ENCODE peak calls at places on chromosomes 16 and 17, in seven cellular contexts. Q is activated T-helper 9 cell treated with anti-CD3 and anti-CD28 coated beads, Interleukin-2, amount 50 U/mL, for 16 hours; H is lung microvascular endothelial cell; J is stimulated activated CD8-positive, alpha-beta memory T cell treated with anti-CD3 and anti-CD28 coated beads, Interleukin-7, amount 100 ng/mL, for 1 hour; Z is dorsolateral prefrontal cortex; Y is AG04450; U is ELR. X is an unnamed sample.

GRCh38 chr16:47978491-47979490 is 177.0 kb downstream of the ABCC12 start:
- DNase-seq in Q (no peak), H (no peak), J (no peak), Z (no peak), Y (no peak), U (no peak), X (no peak)

GRCh38 chr16:49621240-49622083 is 234.4 kb downstream of the ZNF423 start:
- DNase-seq in Q (no peak), H (no peak), J (no peak), Z (no peak), Y (no peak), U (no peak), X (no peak)

GRCh38 chr16:54422569-54422978 is 136.0 kb upstream of the IRX3 start:
- DNase-seq in Q (no peak), H (no peak), J (no peak), Z (no peak), Y (no peak), U (peak; percentile 57), X (no peak)

GRCh38 chr17:58325976-58326468 is 2.6 kb downstream of the TSPOAP1 start:
- DNase-seq in Q (no peak), H (no peak), J (no peak), Z (peak; percentile 51), Y (no peak), U (no peak), X (no peak)

GRCh38 chr16:80174416-80174815 is 366.4 kb upstream of the DYNLRB2 start:
- DNase-seq in Q (no peak), H (no peak), J (no peak), Z (no peak), Y (peak; percentile 74), U (peak; percentile 93), X (no peak)

GRCh38 chr17:39820987-39821386 is 43.1 kb downstream of the IKZF3 start:
- DNase-seq in Q (no peak), H (no peak), J (no peak), Z (no peak), Y (no peak), U (no peak), X (no peak)

GRCh38 chr16:83954577-83955016 is 1.6 kb downstream of the OSGIN1 start:
- DNase-seq in Q (no peak), H (peak; percentile 28), J (no peak), Z (no peak), Y (no peak), U (peak; percentile 85), X (no peak)

GRCh38 chr16:2231016-2231931 is 5.0 kb upstream of the DNASE1L2 start:
- DNase-seq in Q (no peak), H (no peak), J (no peak), Z (no peak), Y (no peak), U (no peak), X (no peak)

GRCh38 chr17:75902406-75902805 is 2.3 kb downstream of the MRPL38 start:
- DNase-seq in Q (no peak), H (no peak), J (no peak), Z (no peak), Y (no peak), U (no peak), X (no peak)

GRCh38 chr17:74244543-74244942 is 29.5 kb upstream of the DNAI2 start:
- DNase-seq in Q (no peak), H (no peak), J (no peak), Z (peak; percentile 82), Y (no peak), U (no peak), X (no peak)

GRCh38 chr16:10013364-10013763 is 168.9 kb downstream of the GRIN2A start:
- DNase-seq in Q (no peak), H (no peak), J (no peak), Z (no peak), Y (no peak), U (no peak), X (no peak)

GRCh38 chr17:80220709-80221215 is 535 bp downstream of the SLC26A11 start:
- DNase-seq in Q (no peak), H (peak; percentile 46), J (no peak), Z (peak; percentile 48), Y (no peak), U (peak; percentile 36), X (no peak)

GRCh38 chr17:58630883-58631522 is 60.8 kb downstream of the TEX14 start:
- DNase-seq in Q (peak; percentile 2), H (no peak), J (peak; percentile 13), Z (peak; percentile 31), Y (no peak), U (peak; percentile 98), X (no peak)

GRCh38 chr17:82051776-82052637 is at the start of the genes GPS1 and RFNG:
- DNase-seq in Q (peak; percentile 78), H (peak; percentile 57), J (peak; percentile 70), Z (peak; percentile 74), Y (no peak), U (peak; percentile 78), X (peak; percentile 55)

GRCh38 chr17:82097187-82097918 is 683 bp downstream of the FASN start:
- DNase-seq in Q (peak; percentile 38), H (peak; percentile 74), J (no peak), Z (no peak), Y (no peak), U (peak; percentile 71), X (no peak)

GRCh38 chr17:77036136-77036840 is 104.5 kb upstream of the SEC14L1 start:
- DNase-seq in Q (no peak), H (no peak), J (no peak), Z (peak; percentile 55), Y (no peak), U (no peak), X (no peak)

GRCh38 chr16:12235110-12235509 is 258.6 kb downstream of the SNX29 start:
- DNase-seq in Q (no peak), H (no peak), J (no peak), Z (peak; percentile 28), Y (no peak), U (no peak), X (no peak)

GRCh38 chr17:70369296-70369855 is 200.0 kb downstream of the KCNJ2 start:
- DNase-seq in Q (no peak), H (no peak), J (no peak), Z (no peak), Y (no peak), U (peak; percentile 8), X (no peak)

GRCh38 chr17:57366558-57367351 is 110.4 kb downstream of the MSI2 start:
- DNase-seq in Q (no peak), H (no peak), J (no peak), Z (no peak), Y (no peak), U (no peak), X (no peak)

GRCh38 chr17:8084250-8084649 is 3.3 kb downstream of the ALOX12B start:
- DNase-seq in Q (no peak), H (no peak), J (no peak), Z (no peak), Y (no peak), U (no peak), X (no peak)

GRCh38 chr17:49249292-49249794 is 18.8 kb upstream of the PHOSPHO1 start:
- DNase-seq in Q (no peak), H (peak; percentile 21), J (no peak), Z (no peak), Y (no peak), U (peak; percentile 55), X (no peak)

GRCh38 chr17:4407851-4408250 is 25.9 kb upstream of the SPNS3 start:
- DNase-seq in Q (no peak), H (no peak), J (no peak), Z (no peak), Y (no peak), U (peak; percentile 52), X (no peak)

GRCh38 chr16:76955629-76956028 is 235.4 kb upstream of the MON1B start:
- DNase-seq in Q (no peak), H (no peak), J (no peak), Z (no peak), Y (no peak), U (no peak), X (no peak)

GRCh38 chr17:56602292-56603130 is 9.0 kb downstream of the NOG start:
- DNase-seq in Q (no peak), H (no peak), J (no peak), Z (no peak), Y (no peak), U (no peak), X (no peak)